ENCODE peak calls at places on chromosomes 1 and 21, in five cellular contexts. I, B, H, T and X are unnamed samples.
A peak's percentile ranks its signal among the peaks of the same experiment; 100 is the strongest.

GRCh38 chr21:37454869-37455503 is 88.4 kb downstream of the DYRK1A start:
- DNase-seq in I (no peak), B (no peak), H (no peak), T (no peak), X (no peak)

GRCh38 chr1:155196103-155196892 is 11.4 kb downstream of the THBS3 start:
- DNase-seq in I (no peak), B (no peak), H (no peak), T (no peak), X (no peak)

GRCh38 chr1:36448530-36449051 is 1.7 kb downstream of the OSCP1 start:
- DNase-seq in I (no peak), B (no peak), H (no peak), T (no peak), X (no peak)

GRCh38 chr1:157577420-157577819 is 20.5 kb downstream of the FCRL4 start:
- DNase-seq in I (no peak), B (no peak), H (no peak), T (no peak), X (no peak)

GRCh38 chr1:30955448-30956015 is 47.0 kb upstream of the SDC3 start:
- DNase-seq in I (no peak), B (no peak), H (no peak), T (no peak), X (no peak)

GRCh38 chr1:40049745-40050144 is 9.2 kb downstream of the CAP1 start:
- DNase-seq in I (no peak), B (no peak), H (no peak), T (no peak), X (no peak)

GRCh38 chr1:2300004-2300771 is 72.1 kb downstream of the SKI start:
- DNase-seq in I (no peak), B (peak; percentile 75), H (no peak), T (no peak), X (no peak)

GRCh38 chr1:202691846-202692245 is 18.4 kb downstream of the SYT2 start:
- DNase-seq in I (no peak), B (no peak), H (no peak), T (no peak), X (no peak)

GRCh38 chr1:160178731-160179130 is 11.6 kb upstream of the CASQ1 start:
- DNase-seq in I (no peak), B (no peak), H (no peak), T (no peak), X (no peak)

GRCh38 chr21:43893536-43894205 is 28.6 kb downstream of the AGPAT3 start:
- DNase-seq in I (no peak), B (no peak), H (no peak), T (no peak), X (no peak)

GRCh38 chr1:84259376-84259775 is 42.1 kb upstream of the SAMD13 start:
- DNase-seq in I (no peak), B (no peak), H (no peak), T (no peak), X (no peak)

GRCh38 chr1:910881-911721 is 12.6 kb upstream of the SAMD11 start:
- DNase-seq in I (no peak), B (peak; percentile 5), H (peak; percentile 25), T (peak; percentile 5), X (peak; percentile 0)

GRCh38 chr1:18299441-18300338 is 181.0 kb upstream of the KLHDC7A start:
- DNase-seq in I (no peak), B (no peak), H (peak; percentile 49), T (no peak), X (peak; percentile 18)

GRCh38 chr1:230858918-230859819 is 9.2 kb downstream of the C1orf198 start:
- DNase-seq in I (no peak), B (no peak), H (no peak), T (no peak), X (no peak)

GRCh38 chr21:32455548-32455947 is 43.0 kb downstream of the EVA1C start:
- DNase-seq in I (no peak), B (no peak), H (no peak), T (no peak), X (peak; percentile 73)

GRCh38 chr1:37691497-37692077 is 729 bp upstream of the CDCA8 start:
- DNase-seq in I (peak; percentile 47), B (peak; percentile 52), H (peak; percentile 80), T (peak; percentile 34), X (peak; percentile 63)

GRCh38 chr1:34780528-34780927 is 486 bp upstream of the GJB3 start:
- DNase-seq in I (no peak), B (no peak), H (no peak), T (no peak), X (no peak)
- H3K27me3 ChIP-seq in I (no peaks in the 10 kb centered on the region), B (peaks cover 37% of the 10 kb centered on the region), H (no peaks in the 10 kb centered on the region), T (peaks cover 43% of the 10 kb centered on the region), X (peaks cover 11% of the 10 kb centered on the region)

GRCh38 chr1:58786184-58786926 is 2.5 kb upstream of the JUN start:
- DNase-seq in I (no peak), B (no peak), H (no peak), T (no peak), X (no peak)
- H3K4me3 ChIP-seq in I (no peak overlapping the region), B (no peak overlapping the region), H (no peak overlapping the region), T (no peak overlapping the region), X (no peak overlapping the region)

GRCh38 chr21:45013271-45013841 is 61.0 kb upstream of the ADARB1 start:
- DNase-seq in I (no peak), B (no peak), H (peak; percentile 2), T (no peak), X (no peak)

GRCh38 chr21:45012661-45013270 is 61.6 kb upstream of the ADARB1 start:
- DNase-seq in I (no peak), B (peak; percentile 7), H (peak; percentile 2), T (peak; percentile 12), X (no peak)

GRCh38 chr21:45010860-45011259 is 63.5 kb upstream of the ADARB1 start:
- DNase-seq in I (no peak), B (no peak), H (no peak), T (no peak), X (no peak)

GRCh38 chr21:45011426-45011825 is 63.0 kb upstream of the ADARB1 start:
- DNase-seq in I (no peak), B (no peak), H (peak; percentile 2), T (no peak), X (no peak)

GRCh38 chr21:45011911-45012660 is 62.3 kb upstream of the ADARB1 start:
- DNase-seq in I (peak; percentile 14), B (peak; percentile 19), H (peak; percentile 9), T (peak; percentile 41), X (peak; percentile 45)
- TF ChIP-seq POLR2A in I (no peak), B (no peak), H (no peak), T (no peak), X (no peak)

DNA sequence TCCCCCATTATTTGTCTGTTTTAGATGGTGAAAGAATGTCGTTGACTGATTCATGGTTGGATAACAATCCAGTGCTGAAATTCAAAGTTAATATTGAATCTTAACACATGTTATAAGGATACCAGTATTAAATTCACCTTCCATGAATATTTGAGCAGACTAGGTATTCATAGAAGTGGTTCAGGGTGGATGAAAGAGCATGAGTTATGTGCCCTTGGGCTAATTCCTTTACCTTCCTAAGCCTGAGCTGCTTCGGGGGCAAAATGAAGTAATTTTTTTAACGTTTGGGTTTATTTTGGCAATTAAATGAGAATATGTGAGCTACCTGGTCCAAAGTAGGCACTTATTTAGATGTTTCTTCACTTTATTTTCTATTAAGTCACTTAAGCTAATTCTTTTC is 2.7 kb upstream of the PLPPR5 start:
- DNase-seq in I (no peak), B (no peak), H (no peak), T (no peak), X (no peak)
- H3K27me3 ChIP-seq in I (no peaks in the 10 kb centered on the region), B (peaks cover 59% of the 10 kb centered on the region), H (no peaks in the 10 kb centered on the region), T (peaks cover 30% of the 10 kb centered on the region), X (peaks cover 8% of the 10 kb centered on the region)